ENCODE peak calls at places on chromosome 6, in seven cellular contexts. S, A, R, U, I, T and B are unnamed samples.

GRCh38 chr6:166474721-166475565 is 92.2 kb upstream of the MPC1 start:
- DNase-seq in S (no peak), A (no peak), R (no peak), U (no peak), I (no peak), T (no peak), B (no peak)

GRCh38 chr6:87832025-87832825 is 130.2 kb upstream of the AKIRIN2 start:
- DNase-seq in S (peak; percentile 52), A (no peak), R (no peak), U (no peak), I (no peak), T (no peak), B (no peak)

GRCh38 chr6:112683926-112684325 is 336.8 kb downstream of the RFPL4B start:
- DNase-seq in S (no peak), A (no peak), R (no peak), U (no peak), I (no peak), T (peak; percentile 51), B (no peak)

GRCh38 chr6:87164004-87164403 is 8.6 kb downstream of the ZNF292 start:
- DNase-seq in S (no peak), A (no peak), R (no peak), U (no peak), I (no peak), T (no peak), B (no peak)

GRCh38 chr6:56204134-56204533 is 43.2 kb downstream of the COL21A1 start:
- DNase-seq in S (no peak), A (no peak), R (no peak), U (no peak), I (no peak), T (no peak), B (no peak)

GRCh38 chr6:145673504-145673903 is 61.8 kb downstream of the EPM2A start:
- DNase-seq in S (no peak), A (no peak), R (no peak), U (no peak), I (no peak), T (no peak), B (no peak)

GRCh38 chr6:163716690-163717089 is 302.2 kb downstream of the QKI start:
- DNase-seq in S (no peak), A (no peak), R (no peak), U (no peak), I (no peak), T (no peak), B (no peak)

GRCh38 chr6:11586574-11586973 is 49.0 kb downstream of the TMEM170B start:
- DNase-seq in S (no peak), A (no peak), R (no peak), U (no peak), I (no peak), T (peak; percentile 75), B (peak; percentile 59)

GRCh38 chr6:21022343-21023107 is 488.3 kb downstream of the CDKAL1 start:
- DNase-seq in S (peak; percentile 7), A (peak; percentile 28), R (peak; percentile 95), U (no peak), I (no peak), T (peak; percentile 4), B (peak; percentile 7)

GRCh38 chr6:2381872-2382661 is 136.7 kb upstream of the GMDS start:
- DNase-seq in S (no peak), A (no peak), R (no peak), U (no peak), I (no peak), T (no peak), B (no peak)

GRCh38 chr6:108635505-108636226 is 74.9 kb downstream of the FOXO3 start:
- DNase-seq in S (no peak), A (no peak), R (no peak), U (no peak), I (no peak), T (no peak), B (no peak)

GRCh38 chr6:154606457-154606856 is 96.0 kb upstream of the CNKSR3 start:
- DNase-seq in S (no peak), A (no peak), R (no peak), U (no peak), I (peak; percentile 90), T (no peak), B (no peak)

GRCh38 chr6:123415844-123416468 is 220.8 kb downstream of the TRDN start:
- DNase-seq in S (peak; percentile 47), A (peak; percentile 38), R (peak; percentile 33), U (peak; percentile 0), I (no peak), T (peak; percentile 6), B (peak; percentile 39)

GRCh38 chr6:158942349-158942748 is 57.7 kb downstream of the RSPH3 start:
- DNase-seq in S (no peak), A (no peak), R (no peak), U (no peak), I (no peak), T (no peak), B (no peak)

GRCh38 chr6:96304997-96305396 is 216.6 kb upstream of the UFL1 start:
- DNase-seq in S (no peak), A (no peak), R (peak; percentile 42), U (no peak), I (no peak), T (no peak), B (no peak)

GRCh38 chr6:71537717-71538116 is 249.1 kb downstream of the OGFRL1 start:
- DNase-seq in S (no peak), A (no peak), R (no peak), U (no peak), I (no peak), T (peak; percentile 53), B (no peak)

GRCh38 chr6:56244528-56245253 is 2.7 kb downstream of the COL21A1 start:
- DNase-seq in S (no peak), A (no peak), R (no peak), U (no peak), I (no peak), T (no peak), B (no peak)

GRCh38 chr6:108561742-108562502 is 1.2 kb downstream of the FOXO3 start:
- DNase-seq in S (no peak), A (peak; percentile 43), R (no peak), U (no peak), I (no peak), T (no peak), B (no peak)

GRCh38 chr6:34063641-34064040 is 82.2 kb downstream of the GRM4 start:
- DNase-seq in S (no peak), A (no peak), R (no peak), U (no peak), I (no peak), T (no peak), B (no peak)

GRCh38 chr6:170449231-170449630 is 103.9 kb downstream of the PSMB1 start:
- DNase-seq in S (no peak), A (no peak), R (no peak), U (no peak), I (no peak), T (no peak), B (no peak)

GRCh38 chr6:82178084-82178758 is 69.3 kb downstream of the IBTK start:
- DNase-seq in S (peak; percentile 5), A (no peak), R (no peak), U (no peak), I (peak; percentile 16), T (no peak), B (peak; percentile 30)

GRCh38 chr6:23990158-23990557 is 135.9 kb upstream of the NRSN1 start:
- DNase-seq in S (no peak), A (no peak), R (no peak), U (no peak), I (no peak), T (no peak), B (no peak)

GRCh38 chr6:112018619-112019416 is 35.1 kb upstream of the CCN6 start:
- DNase-seq in S (no peak), A (no peak), R (no peak), U (no peak), I (peak; percentile 78), T (peak; percentile 15), B (no peak)

GRCh38 chr6:97771356-97771755 is 488.3 kb upstream of the MMS22L start:
- DNase-seq in S (no peak), A (no peak), R (no peak), U (no peak), I (no peak), T (no peak), B (no peak)

GRCh38 chr6:112833546-112834215 is 486.6 kb downstream of the RFPL4B start:
- DNase-seq in S (no peak), A (no peak), R (no peak), U (no peak), I (no peak), T (no peak), B (no peak)

GRCh38 chr6:108115598-108116058 is 41.1 kb upstream of the OSTM1 start:
- DNase-seq in S (no peak), A (peak; percentile 69), R (no peak), U (peak; percentile 63), I (no peak), T (no peak), B (no peak)

GRCh38 chr6:11802886-11803595 is 24.4 kb upstream of the ADTRP start:
- DNase-seq in S (no peak), A (no peak), R (no peak), U (no peak), I (no peak), T (no peak), B (no peak)

GRCh38 chr6:160226118-160226541 is 32.5 kb downstream of the SLC22A2 start:
- DNase-seq in S (no peak), A (no peak), R (no peak), U (no peak), I (no peak), T (no peak), B (no peak)

GRCh38 chr6:122200441-122200840 is 199.0 kb upstream of the HSF2 start:
- DNase-seq in S (no peak), A (no peak), R (no peak), U (no peak), I (no peak), T (no peak), B (no peak)

GRCh38 chr6:89536230-89536629 is 102.3 kb downstream of the LYRM2 start:
- DNase-seq in S (no peak), A (peak; percentile 56), R (no peak), U (no peak), I (no peak), T (no peak), B (no peak)

GRCh38 chr6:140921366-140922226 is 1211.1 kb upstream of the GJE1 start:
- DNase-seq in S (no peak), A (no peak), R (peak; percentile 72), U (peak; percentile 9), I (peak; percentile 29), T (peak; percentile 36), B (no peak)

GRCh38 chr6:38346291-38347079 is 293.2 kb downstream of the BTBD9 start:
- DNase-seq in S (no peak), A (no peak), R (no peak), U (no peak), I (peak; percentile 54), T (peak; percentile 29), B (peak; percentile 65)

GRCh38 chr6:63154535-63154934 is 56.7 kb upstream of the FKBP1C start:
- DNase-seq in S (no peak), A (no peak), R (no peak), U (no peak), I (no peak), T (no peak), B (no peak)

GRCh38 chr6:41935685-41936072 is 5.9 kb downstream of the CCND3 start:
- DNase-seq in S (no peak), A (peak; percentile 42), R (no peak), U (no peak), I (no peak), T (no peak), B (no peak)

GRCh38 chr6:2030682-2031244 is 214.6 kb downstream of the GMDS start:
- DNase-seq in S (no peak), A (peak; percentile 29), R (no peak), U (no peak), I (no peak), T (no peak), B (no peak)

GRCh38 chr6:87287251-87287650 is 35.1 kb upstream of the SMIM8 start:
- DNase-seq in S (no peak), A (no peak), R (no peak), U (no peak), I (peak; percentile 66), T (no peak), B (no peak)

GRCh38 chr6:27547157-27548075 is 74.5 kb upstream of the ZNF184 start:
- DNase-seq in S (no peak), A (peak; percentile 69), R (no peak), U (no peak), I (peak; percentile 58), T (peak; percentile 36), B (peak; percentile 66)

GRCh38 chr6:138454976-138455706 is 44.2 kb downstream of the NHSL1 start:
- DNase-seq in S (no peak), A (no peak), R (no peak), U (peak; percentile 8), I (no peak), T (no peak), B (no peak)